ENCODE peak calls at places on chromosome 7, in five cellular contexts. O is upper lobe of left lung, M is HepG2, Q is K562, L is GM12878. U is an unnamed sample.

GRCh38 chr7:53602817-53603418 is 567.5 kb downstream of the POM121L12 start:
- ATAC-seq in O (no peak), M (no peak), Q (no peak), L (no peak), U (no peak)

GRCh38 chr7:52017802-52018679 is 701.4 kb upstream of the COBL start:
- ATAC-seq in O (no peak), M (peak), Q (peak), L (peak), U (no peak)

GRCh38 chr7:25615603-25616002 is 387.3 kb upstream of the NPVF start:
- ATAC-seq in O (no peak), M (no peak), Q (no peak), L (no peak), U (no peak)

GRCh38 chr7:22821702-22822485 is 755 bp downstream of the TOMM7 start:
- ATAC-seq in O (peak), M (peak), Q (peak), L (peak), U (no peak)

GRCh38 chr7:87702326-87702725 is 74.1 kb downstream of the RUNDC3B start:
- ATAC-seq in O (no peak), M (no peak), Q (no peak), L (no peak), U (no peak)

GRCh38 chr7:6533893-6534804 is 17.1 kb downstream of the GRID2IP start:
- ATAC-seq in O (no peak), M (no peak), Q (peak), L (peak), U (no peak)

GRCh38 chr7:132109768-132110167 is 466.5 kb downstream of the PLXNA4 start:
- ATAC-seq in O (no peak), M (no peak), Q (no peak), L (no peak), U (no peak)

GRCh38 chr7:50449501-50449880 is 659 bp downstream of the FIGNL1 start:
- ATAC-seq in O (no peak), M (peak), Q (peak), L (peak), U (no peak)

GRCh38 chr7:105857009-105857952 is 19.1 kb downstream of the ATXN7L1 start:
- ATAC-seq in O (no peak), M (peak), Q (no peak), L (no peak), U (no peak)

GRCh38 chr7:106620681-106621080 is 40.3 kb downstream of the CCDC71L start:
- ATAC-seq in O (no peak), M (no peak), Q (no peak), L (no peak), U (no peak)

GRCh38 chr7:81180573-81180972 is 261.7 kb upstream of the SEMA3C start:
- ATAC-seq in O (no peak), M (no peak), Q (no peak), L (no peak), U (no peak)

GRCh38 chr7:131637846-131638245 is 81.4 kb upstream of the PODXL start:
- ATAC-seq in O (no peak), M (no peak), Q (no peak), L (no peak), U (no peak)

GRCh38 chr7:46515844-46516590 is 594.9 kb upstream of the IGFBP3 start:
- ATAC-seq in O (no peak), M (no peak), Q (no peak), L (peak), U (no peak)

DNA sequence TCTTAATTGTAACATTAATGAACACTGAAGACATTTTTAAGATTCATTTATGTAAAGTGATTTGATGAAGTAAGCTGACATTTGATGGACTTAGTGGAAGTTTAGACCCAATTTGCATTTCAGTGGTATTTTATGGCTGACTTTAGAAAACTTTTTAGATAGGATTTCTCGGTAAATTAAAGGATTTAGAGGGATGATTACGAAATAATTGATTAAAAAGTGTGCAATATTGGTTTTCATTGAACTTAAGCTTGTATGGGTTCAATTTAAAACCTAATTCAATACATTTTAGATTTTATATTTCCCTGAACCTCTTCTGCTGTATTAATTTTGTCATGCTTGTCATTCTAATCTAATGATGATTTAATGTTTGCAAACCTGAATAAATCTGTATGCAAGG is 135.1 kb downstream of the SDK1 start:
- ATAC-seq in O (no peak), M (no peak), Q (no peak), L (no peak), U (no peak)
- TF ChIP-seq POLR2AphosphoS5 in O (no peak), M (no peak), Q (no peak), L (no peak), U (no peak)

GRCh38 chr7:99365318-99366141 is 9.0 kb upstream of the ARPC1B start:
- ATAC-seq in O (peak), M (peak), Q (peak), L (peak), U (peak)
- TF ChIP-seq CTCF in O (peak), M (peak), Q (peak), L (peak), U (no peak)

GRCh38 chr7:159015081-159015893 is 129.4 kb downstream of the VIPR2 start:
- ATAC-seq in O (peak), M (peak), Q (peak), L (no peak), U (peak)
- TF ChIP-seq EP300 in O (no peak), M (no peak), Q (no peak), L (no peak), U (no peak)

DNA sequence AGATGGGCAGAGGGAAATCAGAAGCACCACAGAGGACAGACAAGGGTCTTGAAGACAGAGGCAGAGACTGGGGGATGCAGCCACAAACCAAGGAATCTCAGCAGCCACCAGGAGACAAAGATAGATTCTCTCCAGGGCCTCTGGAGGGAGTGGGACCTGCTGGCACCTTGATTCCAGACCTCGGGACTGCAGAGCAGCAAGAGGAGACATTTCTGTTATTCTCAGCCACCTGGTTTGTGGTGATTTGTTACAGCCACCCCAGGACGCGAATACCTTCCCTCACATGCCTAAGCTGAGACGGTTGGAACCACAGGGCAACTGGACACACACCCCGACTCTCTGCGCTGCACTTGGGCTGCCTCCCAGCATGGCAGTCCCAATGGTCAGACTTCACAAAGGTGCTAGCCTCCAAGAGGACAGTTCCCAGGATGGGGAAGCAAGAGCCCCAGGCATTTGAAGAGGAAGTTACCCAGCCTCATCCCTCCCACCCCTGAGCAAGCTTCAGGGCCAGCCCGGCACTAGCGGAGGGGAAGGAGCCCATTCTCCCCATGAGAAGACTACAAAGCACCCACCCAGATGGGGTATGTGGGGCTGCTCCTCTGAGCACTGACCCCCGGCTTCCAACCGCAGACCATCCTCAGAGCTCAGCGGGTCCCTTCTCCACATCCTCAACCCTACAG is 104.6 kb upstream of the INSIG1 start:
- ATAC-seq in O (no peak), M (no peak), Q (no peak), L (no peak), U (no peak)
- TF ChIP-seq POLR2AphosphoS5 in O (no peak), M (no peak), Q (no peak), L (no peak), U (no peak)

GRCh38 chr7:80093349-80093748 is 41.3 kb upstream of the GNAI1 start:
- ATAC-seq in O (no peak), M (no peak), Q (no peak), L (no peak), U (no peak)

GRCh38 chr7:80100254-80100653 is 34.4 kb upstream of the GNAI1 start:
- ATAC-seq in O (no peak), M (no peak), Q (no peak), L (no peak), U (no peak)

GRCh38 chr7:80097756-80098155 is 36.9 kb upstream of the GNAI1 start:
- ATAC-seq in O (no peak), M (no peak), Q (no peak), L (no peak), U (no peak)

GRCh38 chr7:80095545-80095944 is 39.1 kb upstream of the GNAI1 start:
- ATAC-seq in O (no peak), M (no peak), Q (no peak), L (no peak), U (no peak)

DNA sequence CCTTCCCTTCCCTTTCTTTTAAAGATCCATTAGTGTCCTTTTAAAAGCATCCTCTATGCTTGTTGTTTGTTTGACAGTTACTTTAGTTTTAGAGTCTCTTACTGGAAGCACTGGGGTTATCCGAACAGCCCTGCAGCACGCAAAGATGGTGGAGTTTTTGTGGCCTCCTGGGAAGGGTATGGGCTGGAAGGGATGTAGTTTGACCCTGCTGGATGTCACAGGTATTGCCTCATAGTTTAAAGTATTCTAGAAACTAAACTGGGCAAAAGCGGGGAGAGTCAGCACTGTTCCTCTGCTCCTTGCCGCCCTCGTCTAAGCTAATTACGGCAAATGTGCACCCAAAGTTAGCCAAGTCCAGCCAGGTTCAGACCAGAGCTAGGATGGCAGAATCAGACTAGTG is 35.8 kb upstream of the GNAI1 start:
- ATAC-seq in O (no peak), M (peak), Q (no peak), L (peak), U (no peak)
- TF ChIP-seq CTCF in O (no peak), M (no peak), Q (no peak), L (no peak), U (no peak)

U was measured in gastroesophageal sphincter.